ENCODE peak calls at places on chromosomes 3 and 15, in nine cellular contexts. C is heart right ventricle, T is epithelial cell of esophagus, P is progenitor cell of endocrine pancreas, I is bronchial epithelial cell, V is psoas muscle, M is fibroblast of lung, Q is GM20000, G is Caco-2. J is an unnamed sample.

GRCh38 chr3:130892759-130893239 is 1.1 kb upstream of the ATP2C1 start:
- DNase-seq in C (peak), T (peak), P (peak), I (peak), V (no peak), M (peak), Q (peak), G (peak), J (peak)

GRCh38 chr3:31755911-31756658 is 223.4 kb downstream of the STT3B start:
- DNase-seq in C (no peak), T (peak), P (no peak), I (peak), V (no peak), M (no peak), Q (no peak), G (no peak), J (no peak)

GRCh38 chr15:74525946-74526345 is 15.1 kb upstream of the ARID3B start:
- DNase-seq in C (no peak), T (peak), P (no peak), I (peak), V (no peak), M (peak), Q (no peak), G (no peak), J (peak)

GRCh38 chr15:81296673-81297072 is 27.3 kb downstream of the STARD5 start:
- DNase-seq in C (peak), T (no peak), P (no peak), I (no peak), V (peak), M (no peak), Q (peak), G (no peak), J (peak)

GRCh38 chr3:124999897-125000296 is 55.9 kb downstream of the HEG1 start:
- DNase-seq in C (no peak), T (no peak), P (no peak), I (no peak), V (no peak), M (no peak), Q (no peak), G (no peak), J (no peak)

GRCh38 chr15:51155016-51155580 is 60.4 kb upstream of the TNFAIP8L3 start:
- DNase-seq in C (no peak), T (peak), P (no peak), I (no peak), V (no peak), M (no peak), Q (no peak), G (no peak), J (no peak)

GRCh38 chr3:181720281-181720680 is 8.6 kb downstream of the SOX2 start:
- DNase-seq in C (no peak), T (peak), P (no peak), I (peak), V (no peak), M (no peak), Q (no peak), G (no peak), J (no peak)

GRCh38 chr15:51600114-51600513 is 22.5 kb downstream of the DMXL2 start:
- DNase-seq in C (no peak), T (peak), P (no peak), I (peak), V (no peak), M (no peak), Q (no peak), G (no peak), J (peak)

GRCh38 chr3:36707623-36708409 is 56.5 kb downstream of the DCLK3 start:
- DNase-seq in C (no peak), T (peak), P (no peak), I (peak), V (no peak), M (peak), Q (no peak), G (no peak), J (peak)

GRCh38 chr3:18238721-18239331 is 186.3 kb downstream of the SATB1 start:
- DNase-seq in C (no peak), T (peak), P (no peak), I (peak), V (no peak), M (no peak), Q (no peak), G (no peak), J (no peak)

GRCh38 chr3:124325248-124325647 is 333.3 kb upstream of the ROPN1 start:
- DNase-seq in C (no peak), T (no peak), P (no peak), I (no peak), V (no peak), M (no peak), Q (no peak), G (no peak), J (no peak)

GRCh38 chr3:120460217-120460616 is 9.4 kb upstream of the FSTL1 start:
- DNase-seq in C (no peak), T (no peak), P (no peak), I (no peak), V (no peak), M (no peak), Q (no peak), G (no peak), J (no peak)

GRCh38 chr15:67030036-67030762 is 35.2 kb upstream of the SMAD3 start:
- DNase-seq in C (no peak), T (no peak), P (no peak), I (no peak), V (no peak), M (no peak), Q (no peak), G (peak), J (no peak)

GRCh38 chr3:115960799-115961198 is 337.5 kb downstream of the GAP43 start:
- DNase-seq in C (no peak), T (no peak), P (no peak), I (no peak), V (no peak), M (no peak), Q (peak), G (no peak), J (no peak)

GRCh38 chr3:153144779-153145178 is 17.2 kb upstream of the RAP2B start:
- DNase-seq in C (no peak), T (peak), P (no peak), I (peak), V (no peak), M (peak), Q (no peak), G (no peak), J (peak)

GRCh38 chr3:169758353-169758994 is 6.4 kb downstream of the TERC start:
- DNase-seq in C (no peak), T (no peak), P (no peak), I (no peak), V (no peak), M (no peak), Q (no peak), G (peak), J (no peak)

GRCh38 chr15:75531041-75531450 is 48.1 kb downstream of the PTPN9 start:
- DNase-seq in C (peak), T (peak), P (no peak), I (no peak), V (peak), M (peak), Q (no peak), G (no peak), J (peak)

GRCh38 chr15:41603941-41604660 is 45.1 kb downstream of the TYRO3 start:
- DNase-seq in C (peak), T (peak), P (peak), I (peak), V (peak), M (peak), Q (peak), G (peak), J (peak)

GRCh38 chr3:194871143-194871863 is 185.6 kb downstream of the FAM43A start:
- DNase-seq in C (no peak), T (peak), P (peak), I (peak), V (peak), M (peak), Q (peak), G (peak), J (peak)

GRCh38 chr3:189340680-189341460 is 169.1 kb downstream of the TPRG1 start:
- DNase-seq in C (no peak), T (no peak), P (no peak), I (no peak), V (no peak), M (no peak), Q (no peak), G (no peak), J (peak)

GRCh38 chr3:125322917-125323316 is 52.2 kb downstream of the ZNF148 start:
- DNase-seq in C (no peak), T (no peak), P (no peak), I (no peak), V (no peak), M (no peak), Q (no peak), G (no peak), J (no peak)

GRCh38 chr3:9146367-9147071 is 102.9 kb downstream of the SRGAP3 start:
- DNase-seq in C (no peak), T (no peak), P (no peak), I (no peak), V (no peak), M (no peak), Q (no peak), G (no peak), J (no peak)

GRCh38 chr15:75718326-75718725 is 5.7 kb upstream of the CSPG4 start:
- DNase-seq in C (no peak), T (peak), P (no peak), I (peak), V (no peak), M (peak), Q (no peak), G (no peak), J (peak)

GRCh38 chr3:152272771-152273242 is 4.1 kb downstream of the MBNL1 start:
- DNase-seq in C (no peak), T (peak), P (no peak), I (peak), V (no peak), M (peak), Q (no peak), G (no peak), J (peak)

GRCh38 chr3:14806641-14807263 is 12.0 kb upstream of the FGD5 start:
- DNase-seq in C (no peak), T (peak), P (no peak), I (peak), V (peak), M (peak), Q (no peak), G (no peak), J (peak)

DNA sequence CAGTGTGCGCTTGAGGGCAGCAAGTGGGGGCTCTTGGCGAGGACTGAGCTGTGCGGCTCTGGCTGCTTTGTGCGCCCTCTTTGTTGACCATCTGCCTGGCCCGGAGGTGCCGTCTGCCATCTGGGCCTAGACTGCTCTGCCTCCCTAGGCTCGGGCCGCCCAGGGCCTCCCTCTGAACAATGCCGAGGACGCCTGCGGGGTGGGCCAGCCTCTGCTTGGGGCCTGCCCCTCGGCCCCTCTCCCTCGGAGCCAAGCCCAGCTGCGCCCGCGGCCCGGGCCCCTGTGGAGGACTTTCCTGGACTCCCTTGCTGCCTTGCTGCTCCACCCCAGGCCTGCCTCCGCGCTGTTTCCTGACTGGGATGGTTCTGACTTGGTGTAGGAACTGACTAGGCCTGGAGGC is 31.9 kb upstream of the SPSB4 start:
- DNase-seq in C (no peak), T (no peak), P (no peak), I (no peak), V (peak), M (no peak), Q (no peak), G (no peak), J (no peak)
- TF ChIP-seq CTCF in C (no peak), T (no peak), P (no peak), I (no peak), V (no peak), M (no peak), Q (no peak), G (no peak), J (no peak)

DNA sequence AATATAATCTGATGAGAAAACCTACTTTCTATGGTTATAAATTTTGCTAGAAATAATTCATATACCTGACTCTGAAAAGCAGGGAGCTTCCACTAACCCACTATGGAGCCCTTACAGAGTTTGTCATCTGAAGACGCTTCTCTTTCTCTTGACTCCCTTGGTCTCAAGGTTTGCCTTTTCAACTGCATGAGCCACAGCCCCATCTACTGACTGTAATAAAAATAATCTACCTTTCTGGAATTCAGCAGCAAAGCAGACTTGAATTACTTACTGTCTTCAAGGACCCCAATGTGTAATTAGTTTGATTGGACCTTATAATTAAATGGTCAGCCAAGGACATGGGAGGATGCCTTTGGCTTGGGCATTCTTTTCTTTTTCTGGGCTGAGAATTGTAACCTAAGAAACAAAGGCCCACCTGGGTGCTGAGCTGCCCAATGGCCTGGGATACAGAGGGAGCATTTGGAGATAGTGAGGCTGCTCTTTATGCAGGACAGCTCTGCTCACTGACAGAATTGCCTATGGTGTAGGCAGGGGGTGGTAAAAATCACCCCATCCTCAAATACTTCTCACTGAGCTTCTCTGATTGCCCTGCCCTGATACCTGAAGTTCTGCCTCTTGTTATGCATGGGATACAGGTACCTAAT is 178.6 kb upstream of the TRIM42 start:
- DNase-seq in C (no peak), T (peak), P (no peak), I (peak), V (no peak), M (no peak), Q (no peak), G (no peak), J (peak)
- TF ChIP-seq CTCF in C (peak), T (peak), P (peak), I (peak), V (peak), M (no peak), Q (no peak), G (peak), J (peak)

DNA sequence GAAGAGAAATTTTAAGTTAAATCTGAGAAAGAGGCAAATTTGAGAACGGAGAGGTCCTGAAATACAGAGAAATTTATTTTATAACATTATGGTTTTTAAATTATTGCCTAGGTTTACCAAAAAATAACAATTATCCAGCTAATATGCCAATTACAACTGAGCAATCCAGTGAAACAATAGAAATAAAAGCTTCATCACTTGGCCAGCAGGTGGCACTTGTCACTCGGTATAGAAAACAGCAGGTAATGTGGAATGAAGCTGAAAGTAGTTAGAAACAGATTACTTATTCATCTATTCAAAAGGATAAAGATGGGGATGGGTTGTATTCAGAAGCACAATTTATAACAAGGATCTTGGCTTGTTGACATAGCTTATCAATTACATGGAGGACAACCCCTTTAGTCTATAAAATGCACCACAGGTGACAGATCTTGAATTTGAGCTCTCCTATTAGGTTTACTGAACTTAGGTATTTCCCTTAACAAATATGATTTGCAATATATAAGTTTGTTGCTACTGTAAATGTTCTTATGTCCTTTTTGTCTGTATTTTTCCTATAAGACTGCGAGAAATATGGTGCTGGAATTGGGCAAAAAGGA is 70.1 kb upstream of the GUCA1C start:
- DNase-seq in C (peak), T (peak), P (no peak), I (peak), V (no peak), M (peak), Q (peak), G (peak), J (peak)
- TF ChIP-seq CTCF in C (peak), T (peak), P (peak), I (peak), V (peak), M (peak), Q (peak), G (peak), J (peak)

GRCh38 chr3:50297896-50298725 is 1.1 kb downstream of the HYAL3 start:
- DNase-seq in C (no peak), T (no peak), P (no peak), I (no peak), V (peak), M (no peak), Q (no peak), G (no peak), J (no peak)
- TF ChIP-seq CTCF in C (peak), T (peak), P (peak), I (peak), V (no peak), M (peak), Q (no peak), G (no peak), J (no peak)

DNA sequence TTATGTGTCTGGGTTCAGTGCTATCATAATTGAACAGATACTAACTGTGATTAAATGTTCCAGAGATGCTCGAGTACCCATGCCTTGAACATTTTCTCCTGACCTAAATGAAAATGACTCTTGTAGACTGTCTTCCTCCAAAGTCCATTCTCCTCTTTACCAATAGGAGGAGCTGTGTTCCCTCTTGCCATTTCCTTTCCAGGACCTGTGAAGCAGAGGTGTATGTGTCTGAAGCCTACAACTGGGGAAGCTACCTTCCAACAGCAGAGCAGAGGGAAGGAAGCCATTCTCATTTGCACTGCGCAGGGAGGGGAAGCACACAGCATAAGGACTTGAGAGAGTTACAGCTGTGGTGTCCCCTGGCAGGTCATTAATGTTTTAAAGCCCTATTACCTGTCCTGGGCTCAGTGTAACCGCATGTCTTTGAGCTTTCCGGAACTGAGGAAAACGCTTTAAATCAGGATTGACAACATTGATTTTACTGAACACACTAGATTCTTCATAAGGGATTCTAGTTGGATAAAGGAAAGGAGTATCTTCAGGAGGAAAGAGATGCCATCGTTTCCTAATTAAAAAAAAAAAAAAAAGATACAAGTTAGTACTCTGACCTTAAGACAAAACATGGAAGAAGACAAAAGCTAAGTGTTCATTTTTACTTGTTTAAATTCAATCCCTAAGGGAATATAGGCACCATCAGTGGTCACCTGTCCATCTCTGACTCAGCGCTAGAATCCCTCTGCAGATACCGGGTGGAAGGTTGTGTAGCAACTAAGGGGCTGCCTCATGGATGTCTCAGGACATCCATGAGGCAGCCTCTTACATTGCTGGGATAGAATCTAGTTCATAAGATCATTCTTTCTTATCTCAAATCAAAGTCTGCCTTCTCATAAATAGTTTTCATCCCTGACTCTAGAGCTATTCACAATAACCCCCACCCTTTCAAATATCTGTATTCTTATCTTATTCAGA is 38.5 kb downstream of the HSPBAP1 start:
- DNase-seq in C (no peak), T (peak), P (no peak), I (peak), V (no peak), M (peak), Q (peak), G (peak), J (peak)
- TF ChIP-seq CTCF in C (peak), T (peak), P (peak), I (peak), V (peak), M (peak), Q (peak), G (peak), J (peak)

DNA sequence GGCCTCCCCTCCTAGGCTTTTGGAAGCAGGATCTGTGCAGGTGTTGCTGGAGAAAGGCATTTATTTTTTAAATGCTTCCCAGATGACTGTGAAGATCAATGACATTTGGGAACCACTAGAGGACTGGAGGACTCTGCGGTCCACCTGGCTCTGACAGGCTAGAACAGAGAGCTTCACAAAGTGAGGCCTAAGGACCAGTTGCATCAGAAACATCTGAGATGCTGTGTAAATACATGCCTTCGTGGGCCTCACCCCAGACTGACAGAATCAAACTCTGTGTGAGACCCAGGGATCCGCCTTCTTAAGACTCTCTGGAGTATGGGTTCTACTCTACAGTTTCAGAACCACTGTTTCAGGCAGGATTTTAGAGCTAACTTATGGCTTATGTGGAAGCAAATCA is 105.0 kb upstream of the ICE2 start:
- DNase-seq in C (no peak), T (peak), P (no peak), I (no peak), V (no peak), M (no peak), Q (no peak), G (peak), J (no peak)
- TF ChIP-seq CTCF in C (no peak), T (no peak), P (no peak), I (no peak), V (no peak), M (no peak), Q (no peak), G (peak), J (no peak)

DNA sequence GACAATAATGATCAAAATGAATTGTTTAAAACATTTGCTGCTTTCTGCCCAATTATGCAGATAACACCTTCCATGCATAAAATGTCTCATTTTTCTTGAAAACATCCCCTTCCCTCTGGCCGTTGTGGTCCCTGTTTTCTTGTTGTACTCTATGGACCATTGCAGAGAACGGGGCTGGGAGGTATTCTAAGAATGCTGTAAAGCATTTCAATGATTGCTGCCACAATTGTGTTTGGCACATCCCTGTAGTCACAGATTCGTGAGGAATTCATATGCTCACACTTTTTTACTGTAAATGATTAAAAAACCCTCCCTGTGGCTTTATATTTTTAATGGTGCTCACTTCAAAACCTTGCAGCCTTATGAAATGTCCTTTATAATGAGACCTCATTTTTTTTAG is 207.2 kb upstream of the GBE1 start:
- DNase-seq in C (no peak), T (no peak), P (no peak), I (no peak), V (no peak), M (no peak), Q (no peak), G (no peak), J (no peak)
- TF ChIP-seq CTCF in C (no peak), T (no peak), P (no peak), I (no peak), V (no peak), M (no peak), Q (no peak), G (no peak), J (no peak)